ENCODE peak calls at places on chromosomes 7 and 10, in nine cellular contexts. J is NCI-H146; U is WTC11; Q is stimulated activated naive B cell treated with anti-CD40 and anti-IgM and Interleukin-4, amounts not matched to agents 10 μg/mL and 1 μg/mL and 100 μg/mL, for 72 hours; Z is fibroblast of pulmonary artery; B is T1000; M is naive thymus-derived CD8-positive, alpha-beta T cell; F is EL; O is activated effector memory CD4-positive, alpha-beta T cell treated with anti-CD3 and anti-CD28 coated beads, Interleukin-2, amount 50 U/mL, for 16 hours. C is an unnamed sample.

GRCh38 chr10:57964371-57964770 is 303.3 kb downstream of the IPMK start:
- DNase-seq in J (no peak), U (no peak), Q (no peak), Z (peak; percentile 42), B (peak; percentile 50), M (no peak), F (peak; percentile 87), O (no peak), C (no peak)

GRCh38 chr10:79026806-79027146 is 42.0 kb upstream of the ZMIZ1 start:
- DNase-seq in J (no peak), U (no peak), Q (no peak), Z (no peak), B (no peak), M (no peak), F (no peak), O (no peak), C (no peak)

GRCh38 chr10:92594194-92594593 is 1.3 kb downstream of the KIF11 start:
- DNase-seq in J (no peak), U (no peak), Q (no peak), Z (no peak), B (no peak), M (no peak), F (no peak), O (no peak), C (no peak)

GRCh38 chr10:22959292-22959691 is 31.4 kb downstream of the ARMC3 start:
- DNase-seq in J (no peak), U (no peak), Q (no peak), Z (no peak), B (no peak), M (no peak), F (no peak), O (no peak), C (no peak)

GRCh38 chr10:101690461-101690860 is 4.5 kb downstream of the FBXW4 start:
- DNase-seq in J (no peak), U (no peak), Q (no peak), Z (no peak), B (no peak), M (no peak), F (no peak), O (no peak), C (no peak)

GRCh38 chr7:150851497-150852370 is 583 bp upstream of the AOC1 start:
- DNase-seq in J (no peak), U (no peak), Q (no peak), Z (no peak), B (no peak), M (peak; percentile 31), F (no peak), O (no peak), C (peak; percentile 25)

GRCh38 chr10:117047947-117048346 is 43.0 kb upstream of the SHTN1 start:
- DNase-seq in J (peak; percentile 29), U (no peak), Q (no peak), Z (no peak), B (no peak), M (no peak), F (no peak), O (no peak), C (no peak)

GRCh38 chr7:127678330-127678729 is 26.3 kb downstream of the SND1 start:
- DNase-seq in J (no peak), U (no peak), Q (no peak), Z (no peak), B (no peak), M (no peak), F (peak; percentile 8), O (no peak), C (no peak)

GRCh38 chr7:46949270-46949931 is 632.5 kb downstream of the TNS3 start:
- DNase-seq in J (no peak), U (no peak), Q (no peak), Z (no peak), B (no peak), M (no peak), F (no peak), O (no peak), C (no peak)

GRCh38 chr7:44348300-44348699 is 22.9 kb upstream of the CAMK2B start:
- DNase-seq in J (peak; percentile 44), U (peak; percentile 66), Q (no peak), Z (peak; percentile 62), B (no peak), M (no peak), F (peak; percentile 72), O (no peak), C (no peak)

GRCh38 chr7:128386415-128386925 is 23.3 kb downstream of the IMPDH1 start:
- DNase-seq in J (no peak), U (no peak), Q (no peak), Z (no peak), B (no peak), M (no peak), F (no peak), O (no peak), C (no peak)

GRCh38 chr7:117014673-117015133 is 61.4 kb downstream of the ST7 start:
- DNase-seq in J (no peak), U (no peak), Q (no peak), Z (peak; percentile 77), B (no peak), M (no peak), F (no peak), O (no peak), C (peak; percentile 77)

GRCh38 chr7:4144171-4144701 is 537.9 kb upstream of the FOXK1 start:
- DNase-seq in J (no peak), U (no peak), Q (no peak), Z (no peak), B (no peak), M (no peak), F (no peak), O (no peak), C (no peak)

GRCh38 chr7:145909956-145910611 is 206.5 kb upstream of the CNTNAP2 start:
- DNase-seq in J (no peak), U (no peak), Q (peak; percentile 21), Z (peak; percentile 14), B (peak; percentile 25), M (no peak), F (no peak), O (no peak), C (no peak)

GRCh38 chr10:14583252-14583651 is 191.4 kb downstream of the FAM107B start:
- DNase-seq in J (no peak), U (no peak), Q (peak; percentile 35), Z (no peak), B (no peak), M (peak; percentile 94), F (no peak), O (peak; percentile 93), C (no peak)

GRCh38 chr7:22445140-22445722 is 54.8 kb downstream of the STEAP1B start:
- DNase-seq in J (peak; percentile 57), U (peak; percentile 52), Q (peak; percentile 23), Z (peak; percentile 75), B (no peak), M (no peak), F (no peak), O (no peak), C (peak; percentile 80)

GRCh38 chr10:61732635-61733278 is 70.0 kb downstream of the CABCOCO1 start:
- DNase-seq in J (no peak), U (no peak), Q (no peak), Z (no peak), B (no peak), M (no peak), F (no peak), O (no peak), C (no peak)

GRCh38 chr7:1602386-1602785 is 32.6 kb upstream of the PSMG3 start:
- DNase-seq in J (no peak), U (no peak), Q (no peak), Z (no peak), B (no peak), M (no peak), F (no peak), O (no peak), C (no peak)

GRCh38 chr10:1229116-1229515 is 172.9 kb downstream of the WDR37 start:
- DNase-seq in J (no peak), U (peak; percentile 9), Q (no peak), Z (no peak), B (no peak), M (no peak), F (no peak), O (no peak), C (no peak)

GRCh38 chr7:90320801-90321494 is at the start of gene FAM237B:
- DNase-seq in J (peak; percentile 29), U (peak; percentile 39), Q (no peak), Z (peak; percentile 26), B (no peak), M (no peak), F (peak; percentile 32), O (no peak), C (no peak)

GRCh38 chr10:106111241-106111640 is 1053.3 kb downstream of the SORCS1 start:
- DNase-seq in J (no peak), U (no peak), Q (no peak), Z (peak; percentile 80), B (no peak), M (no peak), F (peak; percentile 30), O (no peak), C (no peak)

GRCh38 chr7:143384148-143384547 is 3.0 kb downstream of the ZYX start:
- DNase-seq in J (no peak), U (no peak), Q (no peak), Z (peak; percentile 66), B (no peak), M (no peak), F (peak; percentile 76), O (no peak), C (peak; percentile 74)

GRCh38 chr7:148950806-148951205 is 66.7 kb upstream of the EZH2 start:
- DNase-seq in J (no peak), U (no peak), Q (no peak), Z (no peak), B (no peak), M (no peak), F (no peak), O (peak; percentile 4), C (no peak)

GRCh38 chr10:119443970-119444660 is 98.4 kb downstream of the RGS10 start:
- DNase-seq in J (no peak), U (no peak), Q (no peak), Z (no peak), B (no peak), M (no peak), F (no peak), O (no peak), C (no peak)

GRCh38 chr7:88377421-88377820 is 70.7 kb upstream of the STEAP4 start:
- DNase-seq in J (no peak), U (peak; percentile 34), Q (no peak), Z (no peak), B (no peak), M (no peak), F (no peak), O (no peak), C (no peak)

GRCh38 chr7:109663806-109664205 is 1094.1 kb downstream of the DNAJB9 start:
- DNase-seq in J (no peak), U (no peak), Q (no peak), Z (no peak), B (no peak), M (no peak), F (no peak), O (no peak), C (no peak)

GRCh38 chr7:74083928-74084721 is 521 bp downstream of the LIMK1 start:
- DNase-seq in J (peak; percentile 75), U (no peak), Q (no peak), Z (peak; percentile 48), B (no peak), M (peak; percentile 81), F (peak; percentile 82), O (no peak), C (peak; percentile 81)

GRCh38 chr7:149610441-149611011 is 112.9 kb upstream of the ZNF746 start:
- DNase-seq in J (no peak), U (no peak), Q (no peak), Z (no peak), B (no peak), M (no peak), F (no peak), O (no peak), C (peak; percentile 8)

GRCh38 chr10:98285416-98285815 is 17.4 kb upstream of the LOXL4 start:
- DNase-seq in J (no peak), U (no peak), Q (no peak), Z (no peak), B (no peak), M (no peak), F (no peak), O (no peak), C (no peak)

GRCh38 chr7:155594961-155595366 is 48.6 kb upstream of the CNPY1 start:
- DNase-seq in J (no peak), U (peak; percentile 38), Q (no peak), Z (no peak), B (no peak), M (no peak), F (no peak), O (no peak), C (no peak)

GRCh38 chr10:3398825-3399646 is 226.5 kb upstream of the PITRM1 start:
- DNase-seq in J (no peak), U (no peak), Q (no peak), Z (peak; percentile 7), B (no peak), M (no peak), F (peak; percentile 40), O (no peak), C (no peak)

C was measured in sigmoid colon.